ENCODE peak calls at places on chromosomes 16 and 17, in nine cellular contexts. One of them, this sample, is unnamed.

GRCh38 chr16:69542974-69543373 is 22.8 kb upstream of the NFAT5 start:
- DNase-seq in AG09309: no peak
- DNase-seq in left lung: no peak
- DNase-seq in GM23338: no peak
- DNase-seq in ovary: no peak
- DNase-seq in sigmoid colon: no peak
- DNase-seq in AG04450: no peak
- DNase-seq in hepatocyte: no peak
- DNase-seq in A549: no peak
- DNase-seq in this sample: no peak

GRCh38 chr17:15973016-15973415 is 26.5 kb downstream of the ZSWIM7 start:
- DNase-seq in AG09309: no peak
- DNase-seq in left lung: no peak
- DNase-seq in GM23338: no peak
- DNase-seq in ovary: no peak
- DNase-seq in sigmoid colon: no peak
- DNase-seq in AG04450: no peak
- DNase-seq in hepatocyte: no peak
- DNase-seq in A549: no peak
- DNase-seq in this sample: peak

GRCh38 chr17:78771758-78772382 is 10.2 kb downstream of the CYTH1 start:
- DNase-seq in AG09309: no peak
- DNase-seq in left lung: no peak
- DNase-seq in GM23338: no peak
- DNase-seq in ovary: no peak
- DNase-seq in sigmoid colon: peak
- DNase-seq in AG04450: no peak
- DNase-seq in hepatocyte: no peak
- DNase-seq in A549: no peak
- DNase-seq in this sample: no peak

GRCh38 chr17:18093616-18094408 is 6.1 kb downstream of the DRG2 start:
- DNase-seq in AG09309: no peak
- DNase-seq in left lung: peak
- DNase-seq in GM23338: peak
- DNase-seq in ovary: no peak
- DNase-seq in sigmoid colon: no peak
- DNase-seq in AG04450: peak
- DNase-seq in hepatocyte: peak
- DNase-seq in A549: peak
- DNase-seq in this sample: peak

GRCh38 chr17:13362341-13363122 is 239.2 kb downstream of the HS3ST3A1 start:
- DNase-seq in AG09309: peak
- DNase-seq in left lung: no peak
- DNase-seq in GM23338: no peak
- DNase-seq in ovary: no peak
- DNase-seq in sigmoid colon: no peak
- DNase-seq in AG04450: no peak
- DNase-seq in hepatocyte: no peak
- DNase-seq in A549: no peak
- DNase-seq in this sample: no peak

GRCh38 chr17:14201087-14201486 is 35.6 kb downstream of the CDRT15 start:
- DNase-seq in AG09309: no peak
- DNase-seq in left lung: no peak
- DNase-seq in GM23338: no peak
- DNase-seq in ovary: no peak
- DNase-seq in sigmoid colon: no peak
- DNase-seq in AG04450: no peak
- DNase-seq in hepatocyte: no peak
- DNase-seq in A549: no peak
- DNase-seq in this sample: no peak

GRCh38 chr17:36942031-36942599 is 4.8 kb downstream of the LHX1 start:
- DNase-seq in AG09309: no peak
- DNase-seq in left lung: peak
- DNase-seq in GM23338: peak
- DNase-seq in ovary: no peak
- DNase-seq in sigmoid colon: no peak
- DNase-seq in AG04450: no peak
- DNase-seq in hepatocyte: no peak
- DNase-seq in A549: no peak
- DNase-seq in this sample: no peak

GRCh38 chr17:57236686-57237299 is 19.5 kb upstream of the MSI2 start:
- DNase-seq in AG09309: no peak
- DNase-seq in left lung: no peak
- DNase-seq in GM23338: no peak
- DNase-seq in ovary: no peak
- DNase-seq in sigmoid colon: no peak
- DNase-seq in AG04450: no peak
- DNase-seq in hepatocyte: no peak
- DNase-seq in A549: no peak
- DNase-seq in this sample: no peak

GRCh38 chr17:34255381-34255732 is 272 bp downstream of the CCL2 start:
- DNase-seq in AG09309: no peak
- DNase-seq in left lung: no peak
- DNase-seq in GM23338: no peak
- DNase-seq in ovary: no peak
- DNase-seq in sigmoid colon: no peak
- DNase-seq in AG04450: no peak
- DNase-seq in hepatocyte: no peak
- DNase-seq in A549: no peak
- DNase-seq in this sample: no peak

GRCh38 chr17:34254146-34254545 is 939 bp upstream of the CCL2 start:
- DNase-seq in AG09309: peak
- DNase-seq in left lung: no peak
- DNase-seq in GM23338: no peak
- DNase-seq in ovary: no peak
- DNase-seq in sigmoid colon: no peak
- DNase-seq in AG04450: peak
- DNase-seq in hepatocyte: no peak
- DNase-seq in A549: peak
- DNase-seq in this sample: no peak

GRCh38 chr17:34257299-34257985 is 2.4 kb downstream of the CCL2 start:
- DNase-seq in AG09309: no peak
- DNase-seq in left lung: no peak
- DNase-seq in GM23338: no peak
- DNase-seq in ovary: no peak
- DNase-seq in sigmoid colon: no peak
- DNase-seq in AG04450: no peak
- DNase-seq in hepatocyte: no peak
- DNase-seq in A549: no peak
- DNase-seq in this sample: no peak

GRCh38 chr17:34254651-34255380 is at the start of gene CCL2:
- DNase-seq in AG09309: no peak
- DNase-seq in left lung: no peak
- DNase-seq in GM23338: peak
- DNase-seq in ovary: peak
- DNase-seq in sigmoid colon: peak
- DNase-seq in AG04450: peak
- DNase-seq in hepatocyte: peak
- DNase-seq in A549: peak
- DNase-seq in this sample: no peak

DNA sequence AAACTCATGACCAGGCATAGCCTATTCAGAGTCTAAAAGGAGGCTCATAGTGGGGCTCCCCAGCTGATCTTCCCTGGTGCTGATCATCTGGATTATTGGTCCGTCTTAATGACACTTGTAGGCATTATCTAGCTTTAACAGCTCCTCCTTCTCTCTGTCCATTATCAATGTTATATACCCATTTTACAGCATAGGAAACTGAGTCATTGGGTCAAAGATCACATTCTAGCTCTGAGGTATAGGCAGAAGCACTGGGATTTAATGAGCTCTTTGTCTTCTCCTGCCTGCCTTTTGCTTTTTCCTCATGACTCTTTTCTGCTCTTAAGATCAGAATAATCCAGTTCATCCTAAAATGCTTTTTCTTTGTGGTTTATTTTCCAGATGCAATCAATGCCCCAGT is 756 bp downstream of the CCL2 start:
- DNase-seq in AG09309: no peak
- DNase-seq in left lung: no peak
- DNase-seq in GM23338: no peak
- DNase-seq in ovary: no peak
- DNase-seq in sigmoid colon: no peak
- DNase-seq in AG04450: no peak
- DNase-seq in hepatocyte: no peak
- DNase-seq in A549: no peak
- DNase-seq in this sample: no peak
- H3K4me3 ChIP-seq in AG09309: peak
- H3K4me3 ChIP-seq in left lung: peak
- H3K4me3 ChIP-seq in GM23338: peak
- H3K4me3 ChIP-seq in ovary: no peak
- H3K4me3 ChIP-seq in sigmoid colon: peak
- H3K4me3 ChIP-seq in AG04450: peak
- H3K4me3 ChIP-seq in hepatocyte: no peak
- H3K4me3 ChIP-seq in A549: peak
- H3K4me3 ChIP-seq in this sample: peak

DNA sequence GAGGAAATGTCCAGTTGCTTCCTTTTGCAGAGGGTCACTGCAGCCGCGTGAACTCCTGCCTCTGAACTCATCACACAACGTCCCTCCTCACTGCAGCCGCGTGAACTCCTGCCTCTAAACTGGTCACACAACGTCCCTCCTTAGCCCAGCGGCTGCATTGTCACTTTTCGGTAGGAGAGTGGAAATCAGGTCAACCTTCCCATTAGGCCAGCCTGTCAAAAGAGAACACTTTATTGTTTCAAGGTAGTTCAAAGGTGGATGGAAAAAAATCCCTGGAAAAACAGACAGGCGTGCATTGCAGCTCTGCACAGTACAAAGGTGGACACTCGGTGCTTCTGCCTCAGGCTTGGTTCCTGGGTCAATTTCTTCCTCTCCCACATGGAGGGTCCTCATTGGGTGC is 280.2 kb downstream of the FOXL1 start:
- DNase-seq in AG09309: no peak
- DNase-seq in left lung: no peak
- DNase-seq in GM23338: no peak
- DNase-seq in ovary: no peak
- DNase-seq in sigmoid colon: no peak
- DNase-seq in AG04450: no peak
- DNase-seq in hepatocyte: peak
- DNase-seq in A549: no peak
- DNase-seq in this sample: no peak
- TF ChIP-seq CTCF in AG09309: no peak
- TF ChIP-seq CTCF in left lung: no peak
- TF ChIP-seq CTCF in GM23338: no peak
- TF ChIP-seq CTCF in ovary: no peak
- TF ChIP-seq CTCF in sigmoid colon: no peak
- TF ChIP-seq CTCF in AG04450: no peak
- TF ChIP-seq CTCF in hepatocyte: no peak
- TF ChIP-seq CTCF in A549: no peak
- TF ChIP-seq CTCF in this sample: no peak

DNA sequence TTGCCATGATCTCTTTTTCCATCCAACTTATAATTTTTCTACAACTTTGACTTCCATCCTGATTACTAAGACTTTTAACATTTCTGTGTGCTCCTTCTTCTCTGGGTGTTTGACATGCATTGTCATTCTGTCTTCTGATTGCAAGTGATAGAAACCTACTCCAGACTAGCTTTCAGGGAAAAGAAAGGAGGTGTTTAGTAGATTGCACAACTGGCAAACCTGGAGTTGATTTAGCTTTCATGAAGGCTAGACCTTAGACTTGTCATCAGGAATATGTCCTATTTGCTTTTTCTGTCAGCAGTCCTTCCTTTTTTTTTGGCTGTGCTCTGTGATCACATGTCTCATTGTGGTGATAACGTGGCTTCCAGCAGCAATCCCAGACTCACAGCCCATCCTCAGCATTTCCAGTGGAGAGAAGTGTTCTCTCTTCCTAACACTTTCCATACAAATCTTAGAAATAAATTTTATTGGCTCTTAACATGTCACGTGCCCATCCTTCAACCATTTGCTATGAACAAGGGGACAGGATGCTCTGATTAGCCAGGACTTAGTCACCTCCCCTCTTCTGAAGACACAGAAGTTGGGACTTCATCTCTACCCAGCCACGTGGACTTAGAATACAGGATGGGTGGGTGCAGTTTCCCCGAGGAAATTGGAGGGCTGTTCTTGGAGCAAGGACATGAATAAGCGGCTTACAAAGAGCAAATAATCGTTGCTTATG is 74.7 kb downstream of the CDH13 start:
- DNase-seq in AG09309: no peak
- DNase-seq in left lung: no peak
- DNase-seq in GM23338: no peak
- DNase-seq in ovary: no peak
- DNase-seq in sigmoid colon: no peak
- DNase-seq in AG04450: no peak
- DNase-seq in hepatocyte: no peak
- DNase-seq in A549: no peak
- DNase-seq in this sample: no peak
- H3K4me3 ChIP-seq in AG09309: no peak
- H3K4me3 ChIP-seq in left lung: no peak
- H3K4me3 ChIP-seq in GM23338: no peak
- H3K4me3 ChIP-seq in ovary: no peak
- H3K4me3 ChIP-seq in sigmoid colon: no peak
- H3K4me3 ChIP-seq in AG04450: no peak
- H3K4me3 ChIP-seq in hepatocyte: no peak
- H3K4me3 ChIP-seq in A549: no peak
- H3K4me3 ChIP-seq in this sample: no peak

GRCh38 chr16:50576403-50577113 is 28.4 kb downstream of the NKD1 start:
- DNase-seq in AG09309: no peak
- DNase-seq in left lung: no peak
- DNase-seq in GM23338: no peak
- DNase-seq in ovary: no peak
- DNase-seq in sigmoid colon: no peak
- DNase-seq in AG04450: no peak
- DNase-seq in hepatocyte: no peak
- DNase-seq in A549: no peak
- DNase-seq in this sample: no peak

GRCh38 chr16:50575743-50576142 is 27.5 kb downstream of the NKD1 start:
- DNase-seq in AG09309: no peak
- DNase-seq in left lung: no peak
- DNase-seq in GM23338: no peak
- DNase-seq in ovary: no peak
- DNase-seq in sigmoid colon: no peak
- DNase-seq in AG04450: no peak
- DNase-seq in hepatocyte: no peak
- DNase-seq in A549: no peak
- DNase-seq in this sample: no peak

GRCh38 chr16:50580180-50580771 is 32.1 kb downstream of the NKD1 start:
- DNase-seq in AG09309: no peak
- DNase-seq in left lung: no peak
- DNase-seq in GM23338: no peak
- DNase-seq in ovary: no peak
- DNase-seq in sigmoid colon: no peak
- DNase-seq in AG04450: no peak
- DNase-seq in hepatocyte: no peak
- DNase-seq in A549: no peak
- DNase-seq in this sample: no peak

GRCh38 chr16:50574852-50575251 is 26.7 kb downstream of the NKD1 start:
- DNase-seq in AG09309: no peak
- DNase-seq in left lung: no peak
- DNase-seq in GM23338: no peak
- DNase-seq in ovary: no peak
- DNase-seq in sigmoid colon: no peak
- DNase-seq in AG04450: no peak
- DNase-seq in hepatocyte: peak
- DNase-seq in A549: no peak
- DNase-seq in this sample: no peak

DNA sequence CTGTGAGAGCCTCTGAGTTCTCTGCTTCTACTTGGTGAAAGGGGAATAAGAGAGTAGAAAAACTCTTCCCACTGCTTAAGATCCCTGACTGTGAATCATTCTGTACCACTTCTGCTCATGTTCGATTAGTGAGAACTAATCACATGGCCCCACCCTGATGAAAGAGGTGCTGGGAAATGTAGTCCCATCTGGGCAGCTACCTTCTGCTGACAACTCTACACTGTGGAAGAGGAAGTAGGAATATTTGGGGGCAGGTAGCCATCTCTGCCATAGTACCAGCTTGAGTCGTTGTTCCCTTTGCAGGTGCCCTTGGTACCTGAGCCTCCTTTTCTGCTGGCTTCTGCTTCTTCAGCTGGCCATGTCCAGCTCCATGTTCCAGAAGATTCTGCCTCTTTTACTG is 30.0 kb downstream of the NKD1 start:
- DNase-seq in AG09309: no peak
- DNase-seq in left lung: no peak
- DNase-seq in GM23338: no peak
- DNase-seq in ovary: no peak
- DNase-seq in sigmoid colon: no peak
- DNase-seq in AG04450: no peak
- DNase-seq in hepatocyte: no peak
- DNase-seq in A549: no peak
- DNase-seq in this sample: no peak
- TF ChIP-seq CTCF in AG09309: no peak
- TF ChIP-seq CTCF in left lung: no peak
- TF ChIP-seq CTCF in GM23338: no peak
- TF ChIP-seq CTCF in ovary: no peak
- TF ChIP-seq CTCF in sigmoid colon: no peak
- TF ChIP-seq CTCF in AG04450: no peak
- TF ChIP-seq CTCF in hepatocyte: no peak
- TF ChIP-seq CTCF in A549: no peak
- TF ChIP-seq CTCF in this sample: no peak